ENCODE peak calls at places on chromosomes 13 and 19, in eight cellular contexts. Q is neural progenitor cell, L is HCT116, F is SK-N-SH, B is hepatocyte, I is PC-3, U is GM23338, D is MM.1S. X is an unnamed sample.

GRCh38 chr19:12833747-12834417 is 497 bp downstream of the RTBDN start:
- DNase-seq in U (peak; percentile 74), L (no peak), I (peak; percentile 39), B (peak; percentile 56), F (peak; percentile 90), D (peak; percentile 24), Q (peak; percentile 81), X (peak; percentile 58)

GRCh38 chr13:33782631-33783030 is 35.3 kb upstream of the RFC3 start:
- DNase-seq in U (no peak), I (no peak), F (no peak), L (no peak), D (no peak), B (no peak), Q (no peak), X (no peak)

GRCh38 chr13:50914848-50915247 is 5.3 kb downstream of the RNASEH2B start:
- DNase-seq in B (no peak), U (no peak), L (no peak), Q (no peak), F (no peak), D (no peak), I (peak; percentile 43), X (peak; percentile 34)

GRCh38 chr13:52899206-52899605 is 50.8 kb upstream of the PCDH8 start:
- DNase-seq in I (no peak), F (no peak), U (no peak), D (no peak), Q (no peak), L (no peak), B (no peak), X (no peak)

GRCh38 chr13:50995870-50996269 is 86.3 kb downstream of the RNASEH2B start:
- DNase-seq in I (no peak), L (no peak), D (no peak), B (no peak), F (no peak), U (no peak), Q (no peak), X (no peak)

GRCh38 chr19:35716985-35717664 is 678 bp upstream of the KMT2B start:
- DNase-seq in I (peak; percentile 77), B (peak; percentile 94), L (peak; percentile 88), F (peak; percentile 98), D (peak; percentile 96), U (peak; percentile 99), Q (no peak), X (peak; percentile 99)

GRCh38 chr19:28602675-28603298 is 610.2 kb downstream of the UQCRFS1 start:
- DNase-seq in U (no peak), B (no peak), L (no peak), I (no peak), Q (no peak), D (no peak), F (no peak), X (no peak)

GRCh38 chr19:28472111-28472510 is 740.8 kb downstream of the UQCRFS1 start:
- DNase-seq in L (no peak), F (no peak), Q (no peak), D (no peak), U (no peak), B (no peak), I (no peak), X (no peak)

GRCh38 chr13:30865131-30866009 is 40.7 kb upstream of the MEDAG start:
- DNase-seq in B (peak; percentile 94), D (peak; percentile 61), I (peak; percentile 75), U (peak; percentile 90), L (peak; percentile 78), F (peak; percentile 80), Q (peak; percentile 90), X (peak; percentile 78)

GRCh38 chr13:37127706-37128241 is 22.3 kb upstream of the CSNK1A1L start:
- DNase-seq in L (no peak), D (no peak), I (peak; percentile 14), B (no peak), Q (no peak), U (no peak), F (no peak), X (no peak)

GRCh38 chr19:3440082-3440481 is 40.2 kb downstream of the SMIM24 start:
- DNase-seq in Q (peak; percentile 50), U (peak; percentile 91), D (peak; percentile 45), I (peak; percentile 42), L (no peak), B (no peak), F (peak; percentile 67), X (peak; percentile 50)

GRCh38 chr13:24183741-24184182 is 23.2 kb downstream of the SPATA13 start:
- DNase-seq in U (no peak), B (peak; percentile 58), L (no peak), D (no peak), Q (no peak), I (no peak), F (no peak), X (no peak)

GRCh38 chr13:110337287-110337686 is 30.2 kb downstream of the COL4A2 start:
- DNase-seq in U (no peak), D (no peak), L (no peak), Q (no peak), F (no peak), B (no peak), I (no peak), X (no peak)

GRCh38 chr19:45852145-45852750 is 10.7 kb downstream of the SYMPK start:
- DNase-seq in Q (no peak), B (no peak), L (no peak), F (no peak), I (peak; percentile 26), D (no peak), U (no peak), X (no peak)

GRCh38 chr19:33301900-33302174 is 497 bp downstream of the CEBPA start:
- DNase-seq in U (peak; percentile 56), F (no peak), D (no peak), Q (peak; percentile 69), I (no peak), B (no peak), L (no peak), X (no peak)

GRCh38 chr13:76336889-76337844 is 549.0 kb downstream of the KCTD12 start:
- DNase-seq in Q (no peak), F (no peak), I (no peak), D (no peak), L (no peak), U (peak; percentile 38), B (no peak), X (no peak)

GRCh38 chr13:59861676-59862075 is 302.1 kb downstream of the DIAPH3 start:
- DNase-seq in F (no peak), B (no peak), Q (no peak), U (no peak), L (no peak), D (no peak), I (peak; percentile 49), X (no peak)

DNA sequence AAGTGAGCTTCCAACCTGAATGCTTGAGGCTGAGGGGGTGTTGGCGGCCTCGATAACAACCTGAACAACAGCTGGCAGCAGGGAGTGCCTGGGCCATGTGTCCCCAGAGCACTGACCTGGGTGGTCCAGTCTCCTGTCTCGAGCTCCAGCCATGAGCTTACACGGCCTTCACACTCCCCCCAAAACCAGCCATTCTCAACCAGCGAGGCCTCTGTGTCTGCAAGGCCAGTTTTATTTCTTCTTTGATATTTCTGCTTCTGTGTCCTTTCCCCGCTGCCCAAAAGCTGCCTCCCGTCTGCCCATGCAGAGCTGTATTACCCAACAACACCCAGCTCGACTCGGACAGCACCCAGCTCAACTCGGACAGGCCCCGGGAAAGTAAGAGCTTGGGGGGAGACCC is 32.5 kb upstream of the TFDP1 start:
- DNase-seq in Q (no peak), D (no peak), U (no peak), B (no peak), F (no peak), I (no peak), L (no peak), X (no peak)
- TF ChIP-seq EZH2phosphoT487 in Q (no peak), D (no peak), U (no peak), B (no peak), F (no peak), I (no peak), L (no peak), X (no peak)

DNA sequence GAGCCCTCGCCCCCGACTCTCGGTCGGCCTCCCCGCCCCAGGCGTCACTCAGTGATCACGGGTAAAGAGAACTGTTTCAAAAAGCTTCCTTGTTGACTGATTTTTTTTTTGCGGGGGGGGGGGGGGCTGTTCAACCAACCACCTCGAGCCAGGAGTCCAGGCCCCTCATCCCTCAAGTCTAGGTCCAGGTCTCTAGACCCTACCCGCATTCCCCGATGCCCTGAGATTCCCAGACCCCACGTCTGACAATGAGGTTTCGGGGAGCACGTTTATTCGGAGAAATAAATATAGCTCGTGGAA is 4.3 kb downstream of the HRC start:
- DNase-seq in U (no peak), L (no peak), F (no peak), Q (no peak), B (no peak), D (no peak), I (no peak), X (no peak)
- H2AFZ ChIP-seq in U (no peak overlapping the region), L (no peak overlapping the region), F (peak overlapping the region; percentile 78), Q (peak overlapping the region; percentile 93), B (peak overlapping the region; percentile 61), D (peak overlapping the region; percentile 81), I (peak overlapping the region; percentile 70), X (peak overlapping the region; percentile 72)

GRCh38 chr19:16070366-16070990 is 5.8 kb upstream of the TPM4 start:
- DNase-seq in F (no peak), Q (no peak), I (peak; percentile 98), U (no peak), D (peak; percentile 86), B (no peak), L (peak; percentile 86), X (peak; percentile 92)
- TF ChIP-seq CTCF in F (no peak), Q (no peak), I (no peak), U (no peak), D (peak; percentile 28), B (no peak), L (no peak), X (peak; percentile 30)

GRCh38 chr13:38872693-38873092 is 117.9 kb downstream of the STOML3 start:
- DNase-seq in U (peak; percentile 83), I (peak; percentile 55), L (peak; percentile 42), Q (peak; percentile 76), F (peak; percentile 41), D (peak; percentile 73), B (peak; percentile 69), X (peak; percentile 40)
- TF ChIP-seq EZH2phosphoT487 in U (no peak), I (no peak), L (no peak), Q (no peak), F (no peak), D (no peak), B (no peak), X (no peak)

GRCh38 chr19:49930483-49931011 is 1.2 kb upstream of the NUP62 start:
- DNase-seq in Q (no peak), D (no peak), U (peak; percentile 81), F (no peak), B (no peak), I (peak; percentile 34), L (peak; percentile 38), X (peak; percentile 54)
- H2AFZ ChIP-seq in Q (peak overlapping the region; percentile 1), D (no peak overlapping the region), U (peak overlapping the region; percentile 66), F (peak overlapping the region; percentile 99), B (no peak overlapping the region), I (no peak overlapping the region), L (no peak overlapping the region), X (no peak overlapping the region)

X was measured in OCI-LY7.